ENCODE peak calls at places on chromosomes 4 and X, in nine cellular contexts. N is tibial nerve; U is Caco-2; V is mesenchymal stem cell; C is MM.1S; G is esophagus squamous epithelium; H is CD4-positive, alpha-beta memory T cell; T is breast epithelium; R is CD8-positive, alpha-beta T cell. B is an unnamed sample. For H3K9me3, the result is how much of the 10 kb centered on the place peaks cover.

GRCh38 chr4:110663738-110664444 is 41.0 kb upstream of the PITX2 start:
- DNase-seq in T (no peak), V (peak), R (no peak), N (no peak), U (no peak), C (no peak), H (no peak), G (no peak), B (no peak)

GRCh38 chrX:23662187-23662586 is 5.1 kb upstream of the PRDX4 start:
- DNase-seq in T (no peak), N (no peak), R (no peak), U (no peak), H (peak), G (no peak), V (no peak), C (peak), B (no peak)

GRCh38 chr4:159237975-159238374 is 135.1 kb downstream of the RAPGEF2 start:
- DNase-seq in V (no peak), H (no peak), R (no peak), C (no peak), U (no peak), N (no peak), G (no peak), T (no peak), B (no peak)

GRCh38 chr4:55170462-55170861 is 45.1 kb upstream of the KDR start:
- DNase-seq in N (no peak), U (no peak), G (no peak), T (no peak), H (no peak), R (no peak), C (no peak), V (peak), B (no peak)

GRCh38 chrX:40513012-40513411 is 67.8 kb upstream of the ATP6AP2 start:
- DNase-seq in R (no peak), N (no peak), V (no peak), H (no peak), T (no peak), U (no peak), C (no peak), G (no peak), B (no peak)

GRCh38 chr4:7105261-7105660 is 37.4 kb upstream of the GRPEL1 start:
- DNase-seq in C (no peak), N (no peak), R (no peak), H (no peak), T (no peak), G (no peak), V (no peak), U (no peak), B (no peak)

GRCh38 chr4:186840222-186840701 is 116.6 kb upstream of the FAT1 start:
- DNase-seq in T (no peak), G (no peak), C (no peak), V (no peak), N (peak), R (no peak), U (no peak), H (no peak), B (no peak)

GRCh38 chrX:118973389-118974087 is 880 bp upstream of the LONRF3 start:
- DNase-seq in T (no peak), G (no peak), C (no peak), U (no peak), V (no peak), N (no peak), H (no peak), R (no peak), B (no peak)

GRCh38 chrX:107768051-107768450 is 7.5 kb downstream of the TSC22D3 start:
- DNase-seq in U (no peak), N (no peak), H (no peak), V (no peak), T (no peak), C (no peak), G (no peak), R (no peak), B (no peak)

GRCh38 chrX:128019218-128019617 is 33.0 kb downstream of the ACTRT1 start:
- DNase-seq in R (no peak), V (no peak), C (no peak), G (no peak), T (no peak), U (no peak), H (no peak), N (no peak), B (no peak)

GRCh38 chr4:30879841-30880240 is 159.7 kb downstream of the PCDH7 start:
- DNase-seq in H (no peak), V (no peak), T (no peak), G (no peak), C (no peak), R (no peak), N (no peak), U (no peak), B (no peak)

GRCh38 chrX:110924871-110925270 is 129.3 kb upstream of the CHRDL1 start:
- DNase-seq in V (no peak), G (no peak), H (no peak), R (no peak), N (no peak), U (no peak), C (no peak), T (no peak), B (no peak)

GRCh38 chr4:26001413-26001812 is 87.4 kb downstream of the SMIM20 start:
- DNase-seq in V (no peak), C (no peak), T (no peak), R (no peak), G (no peak), H (no peak), N (no peak), U (no peak), B (no peak)

GRCh38 chr4:99998062-99998880 is 48.2 kb upstream of the H2AZ1 start:
- DNase-seq in V (peak), U (peak), G (no peak), T (no peak), H (no peak), C (peak), N (no peak), R (no peak), B (no peak)

GRCh38 chr4:13445841-13446790 is 38.0 kb downstream of the RAB28 start:
- DNase-seq in H (no peak), R (no peak), C (no peak), G (no peak), V (no peak), U (no peak), N (no peak), T (no peak), B (no peak)

GRCh38 chr4:101695176-101695575 is 95.4 kb upstream of the BANK1 start:
- DNase-seq in V (no peak), R (no peak), U (no peak), N (no peak), T (no peak), H (no peak), G (no peak), C (no peak), B (no peak)

GRCh38 chrX:143240658-143241057 is 214.9 kb downstream of the SPANXN4 start:
- DNase-seq in R (no peak), N (no peak), C (no peak), V (no peak), U (no peak), T (no peak), H (no peak), G (no peak), B (no peak)

GRCh38 chr4:139184129-139184528 is 7.1 kb upstream of the ELF2 start:
- DNase-seq in T (no peak), N (no peak), C (peak), R (no peak), G (no peak), V (peak), H (no peak), U (no peak), B (no peak)

GRCh38 chrX:28701222-28701621 is 114.0 kb downstream of the IL1RAPL1 start:
- DNase-seq in V (no peak), T (no peak), H (no peak), C (no peak), U (no peak), R (no peak), G (no peak), N (no peak), B (no peak)

GRCh38 chr4:111652206-111652605 is 493.0 kb upstream of the FAM241A start:
- DNase-seq in U (no peak), R (no peak), V (peak), N (no peak), H (no peak), T (no peak), C (no peak), G (no peak), B (no peak)

GRCh38 chrX:152637649-152638442 is at the start of gene GABRQ:
- DNase-seq in N (no peak), U (peak), T (no peak), C (peak), R (no peak), G (no peak), V (no peak), H (no peak), B (no peak)

GRCh38 chr4:82201303-82201702 is 172.5 kb downstream of the HNRNPD start:
- DNase-seq in U (no peak), N (no peak), C (no peak), T (no peak), V (no peak), G (no peak), R (no peak), H (no peak), B (no peak)

GRCh38 chr4:16598241-16599224 is 299.9 kb downstream of the LDB2 start:
- DNase-seq in N (no peak), V (no peak), G (no peak), H (no peak), R (no peak), U (no peak), C (no peak), T (no peak), B (no peak)

GRCh38 chr4:3320361-3321023 is 27.7 kb downstream of the RGS12 start:
- DNase-seq in T (peak), R (no peak), N (no peak), H (no peak), C (no peak), U (no peak), V (no peak), G (no peak), B (no peak)

GRCh38 chr4:78059524-78059889 is 2.4 kb downstream of the FRAS1 start:
- DNase-seq in N (peak), R (no peak), T (no peak), H (no peak), U (peak), V (peak), G (no peak), C (peak), B (no peak)

GRCh38 chr4:39976945-39977488 is 694 bp downstream of the PDS5A start:
- DNase-seq in H (peak), U (no peak), N (peak), V (peak), R (peak), C (peak), G (no peak), T (no peak), B (peak)

GRCh38 chrX:77617206-77617605 is 168.8 kb downstream of the ATRX start:
- DNase-seq in N (no peak), T (no peak), G (no peak), U (no peak), R (no peak), H (no peak), C (no peak), V (no peak), B (no peak)

GRCh38 chr4:96593422-96593821 is 753.5 kb downstream of the PDHA2 start:
- DNase-seq in T (no peak), G (no peak), H (no peak), V (no peak), U (no peak), C (peak), N (no peak), R (no peak), B (no peak)

GRCh38 chrX:39756086-39756883 is 341.5 kb downstream of the BCOR start:
- DNase-seq in U (no peak), H (no peak), T (no peak), R (no peak), N (no peak), G (no peak), C (no peak), V (no peak), B (no peak)

GRCh38 chrX:17039826-17040225 is 93.4 kb downstream of the REPS2 start:
- DNase-seq in H (no peak), R (no peak), N (no peak), V (no peak), C (no peak), U (no peak), T (no peak), G (no peak), B (no peak)

GRCh38 chrX:131841496-131842410 is 181.3 kb upstream of the STK26 start:
- DNase-seq in N (no peak), V (peak), G (no peak), C (peak), T (no peak), R (no peak), U (peak), H (peak), B (no peak)

GRCh38 chr4:145937021-145937861 is 1.4 kb downstream of the ZNF827 start:
- DNase-seq in T (peak), G (peak), H (peak), N (peak), R (peak), C (peak), V (peak), U (peak), B (peak)

GRCh38 chr4:8176547-8177399 is 18.2 kb upstream of the ABLIM2 start:
- DNase-seq in V (peak), R (no peak), T (no peak), H (peak), N (no peak), G (no peak), C (peak), U (peak), B (no peak)

GRCh38 chrX:21487832-21488231 is 113.6 kb downstream of the CNKSR2 start:
- DNase-seq in G (no peak), H (no peak), R (no peak), C (no peak), V (no peak), T (no peak), N (no peak), U (no peak), B (no peak)

DNA sequence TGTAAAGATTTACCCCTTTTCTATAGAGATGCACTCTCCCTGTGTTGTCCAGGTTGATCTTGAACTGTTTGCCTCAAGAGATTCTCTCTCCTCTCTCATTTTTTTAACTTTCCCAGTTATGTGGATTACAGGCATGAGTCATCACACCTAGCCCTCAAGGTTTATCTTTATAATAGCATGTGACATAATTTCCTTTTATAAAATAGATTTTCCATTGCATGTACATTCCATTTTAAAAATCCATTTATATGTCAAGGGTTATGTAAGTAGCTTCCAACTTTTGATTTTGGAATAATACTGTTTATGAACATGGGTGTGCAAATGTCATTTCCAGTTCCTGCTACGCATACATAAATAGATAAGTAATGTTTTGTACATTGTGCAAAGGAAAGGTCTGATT is 20.6 kb downstream of the ZNF721 start:
- DNase-seq in V (peak), N (no peak), C (no peak), H (no peak), U (no peak), R (no peak), T (no peak), G (no peak), B (no peak)
- H3K9me3 ChIP-seq in V (under half), N (under half), C (under half), H (under half), U (under half), R (under half), T (under half), G (under half), B (under half)

GRCh38 chrX:25755179-25755578 is 383.0 kb upstream of the MAGEB18 start:
- DNase-seq in U (no peak), T (no peak), N (no peak), C (no peak), H (no peak), G (no peak), V (no peak), R (no peak), B (no peak)
- H3K9me3 ChIP-seq in U (under half), T (under half), N (under half), C (under half), H (under half), G (under half), V (under half), R (under half), B (under half)

GRCh38 chr4:38802561-38803355 is 1.8 kb downstream of the TLR1 start:
- DNase-seq in R (no peak), U (no peak), V (no peak), C (no peak), N (no peak), T (no peak), G (no peak), H (no peak), B (no peak)

GRCh38 chr4:38800366-38800765 is 4.2 kb downstream of the TLR1 start:
- DNase-seq in N (no peak), G (no peak), V (no peak), T (no peak), U (no peak), R (no peak), H (no peak), C (no peak), B (no peak)

GRCh38 chr4:38803833-38804653 is 548 bp downstream of the TLR1 start:
- DNase-seq in G (no peak), C (peak), T (no peak), V (no peak), U (no peak), H (peak), N (no peak), R (no peak), B (no peak)

GRCh38 chr4:38804654-38805295 is at the start of gene TLR1:
- DNase-seq in C (peak), V (peak), R (no peak), T (no peak), G (no peak), H (peak), U (no peak), N (no peak), B (no peak)

DNA sequence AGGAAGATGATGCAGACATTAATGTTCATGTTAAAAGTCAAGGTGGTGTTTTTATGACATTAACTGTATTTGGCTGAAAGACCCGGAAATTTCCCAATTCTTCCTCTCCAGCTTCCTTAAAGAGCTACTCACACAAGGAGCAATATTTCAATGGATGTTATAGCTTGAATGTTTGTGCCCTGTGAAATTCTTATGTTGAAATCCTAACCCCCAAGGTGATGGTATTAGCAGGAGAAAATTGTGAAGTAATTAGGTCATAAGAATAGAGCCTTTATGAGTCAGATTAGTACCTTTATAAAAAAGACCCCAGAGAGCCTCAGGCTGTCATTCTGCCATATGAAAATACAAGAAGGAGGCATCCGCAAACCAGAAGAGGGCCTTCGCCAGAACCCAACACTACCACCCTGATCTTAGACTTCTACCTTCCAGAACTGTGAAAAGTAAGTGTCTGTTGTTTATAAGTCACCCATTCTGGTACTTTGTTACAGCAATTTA is 3.6 kb downstream of the TLR1 start:
- DNase-seq in R (no peak), G (no peak), C (no peak), H (no peak), V (no peak), U (no peak), N (no peak), T (no peak), B (no peak)
- H3K9me3 ChIP-seq in R (under half), G (under half), C (under half), H (under half), V (under half), U (under half), N (under half), T (under half), B (under half)

GRCh38 chr4:161496-162284 is 37.4 kb downstream of the ZNF718 start:
- DNase-seq in T (no peak), C (no peak), G (no peak), N (no peak), H (no peak), U (no peak), R (no peak), V (peak), B (no peak)
- H3K9me3 ChIP-seq in T (half or more), C (under half), G (half or more), N (half or more), H (half or more), U (half or more), R (under half), V (half or more), B (under half)

DNA sequence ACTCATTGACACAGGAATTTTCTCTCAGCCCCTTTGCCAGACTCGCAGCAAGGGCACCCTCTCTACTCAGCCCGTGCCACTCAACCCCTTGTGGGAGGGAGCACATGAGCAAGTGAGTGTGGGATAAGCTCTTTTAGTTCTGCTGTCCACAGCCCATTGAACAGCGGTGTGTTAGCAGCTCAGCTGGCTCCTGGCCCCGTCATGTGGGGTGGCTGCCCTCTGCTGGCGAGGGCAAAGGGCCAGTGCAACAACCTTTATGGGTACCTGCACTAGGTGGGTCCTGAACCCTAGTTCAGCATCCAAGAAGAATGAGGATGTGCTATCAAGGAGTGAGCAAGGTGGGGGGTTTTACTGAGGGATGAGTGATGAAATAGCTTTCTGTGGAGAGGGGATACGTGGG is 85.0 kb upstream of the ZNF81 start:
- DNase-seq in H (peak), R (no peak), T (no peak), C (peak), N (no peak), G (no peak), U (peak), V (no peak), B (peak)
- H3K9me3 ChIP-seq in H (under half), R (under half), T (under half), C (under half), N (under half), G (under half), U (under half), V (under half), B (under half)

DNA sequence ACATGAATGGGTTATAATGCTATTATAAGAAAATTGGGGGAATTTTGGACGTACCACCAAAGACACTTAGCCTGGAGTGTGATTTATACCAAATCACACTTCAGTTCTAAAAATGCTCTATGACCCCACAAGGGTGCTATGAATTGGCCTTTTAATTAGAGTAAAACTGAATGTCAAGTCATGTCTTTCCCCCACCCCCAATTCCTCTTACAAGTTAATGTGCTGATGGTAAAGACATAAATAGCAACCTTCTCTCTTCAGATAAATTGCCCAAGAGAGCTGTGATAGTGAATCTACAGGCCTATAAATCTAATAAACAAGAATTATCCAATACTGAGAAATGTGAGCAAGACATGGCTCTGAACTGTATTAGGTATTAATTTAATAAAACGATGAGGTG is 78.8 kb downstream of the RNF150 start:
- DNase-seq in U (no peak), R (no peak), N (no peak), V (no peak), C (no peak), G (no peak), H (no peak), T (no peak), B (no peak)
- H3K9me3 ChIP-seq in U (under half), R (under half), N (under half), V (under half), C (under half), G (under half), H (under half), T (under half), B (under half)

B was measured in T-helper 17 cell.